ENCODE peak calls at places on chromosomes 6 and 20, in ten cellular contexts. G, U, E, B, P, K, D, F, S and C are unnamed samples.

GRCh38 chr6:165010556-165011535 is 298.6 kb downstream of the C6orf118 start:
- DNase-seq in G (no peak), U (no peak), E (no peak), B (peak; percentile 76), P (no peak), K (no peak), D (no peak), F (no peak), S (peak; percentile 82), C (no peak)

GRCh38 chr6:35084041-35084491 is 57.1 kb downstream of the TCP11 start:
- DNase-seq in G (no peak), U (no peak), E (no peak), B (no peak), P (no peak), K (no peak), D (no peak), F (no peak), S (no peak), C (no peak)

GRCh38 chr6:1679691-1680068 is 70.0 kb downstream of the FOXC1 start:
- DNase-seq in G (no peak), U (no peak), E (no peak), B (peak; percentile 84), P (no peak), K (no peak), D (peak; percentile 49), F (no peak), S (peak; percentile 68), C (no peak)

GRCh38 chr20:19835533-19836222 is 77.6 kb downstream of the RIN2 start:
- DNase-seq in G (no peak), U (no peak), E (no peak), B (no peak), P (no peak), K (no peak), D (no peak), F (no peak), S (no peak), C (no peak)

GRCh38 chr20:44435630-44436335 is 39.9 kb upstream of the TTPAL start:
- DNase-seq in G (no peak), U (no peak), E (no peak), B (peak; percentile 13), P (no peak), K (no peak), D (peak; percentile 90), F (no peak), S (no peak), C (no peak)

GRCh38 chr6:228881-229651 is 63.2 kb upstream of the DUSP22 start:
- DNase-seq in G (no peak), U (no peak), E (peak; percentile 46), B (no peak), P (no peak), K (no peak), D (no peak), F (no peak), S (no peak), C (no peak)

GRCh38 chr6:72863106-72863505 is 241.2 kb downstream of the KCNQ5 start:
- DNase-seq in G (no peak), U (no peak), E (no peak), B (no peak), P (no peak), K (no peak), D (no peak), F (no peak), S (no peak), C (no peak)

GRCh38 chr20:60565093-60565492 is 606.9 kb downstream of the CDH26 start:
- DNase-seq in G (no peak), U (no peak), E (no peak), B (no peak), P (no peak), K (no peak), D (no peak), F (no peak), S (no peak), C (no peak)

GRCh38 chr6:38370653-38371311 is 268.9 kb downstream of the BTBD9 start:
- DNase-seq in G (no peak), U (no peak), E (no peak), B (no peak), P (no peak), K (no peak), D (no peak), F (no peak), S (no peak), C (no peak)

GRCh38 chr6:132202569-132202968 is 198.7 kb downstream of the MOXD1 start:
- DNase-seq in G (no peak), U (peak; percentile 96), E (no peak), B (no peak), P (no peak), K (no peak), D (no peak), F (no peak), S (peak; percentile 80), C (no peak)

GRCh38 chr6:111230351-111231077 is 143.2 kb downstream of the SLC16A10 start:
- DNase-seq in G (no peak), U (peak; percentile 88), E (no peak), B (no peak), P (no peak), K (no peak), D (no peak), F (no peak), S (peak; percentile 85), C (no peak)

GRCh38 chr6:70797625-70798024 is 129.9 kb downstream of the SMAP1 start:
- DNase-seq in G (no peak), U (no peak), E (no peak), B (no peak), P (no peak), K (no peak), D (no peak), F (no peak), S (no peak), C (no peak)

GRCh38 chr20:62215020-62215990 is 4.8 kb downstream of the HRH3 start:
- DNase-seq in G (no peak), U (no peak), E (no peak), B (no peak), P (no peak), K (no peak), D (no peak), F (no peak), S (no peak), C (no peak)
- H3K27ac ChIP-seq in G (no peak overlapping the region), U (no peak overlapping the region), E (no peak overlapping the region), B (no peak overlapping the region), P (no peak overlapping the region), K (no peak overlapping the region), D (no peak overlapping the region), F (no peak overlapping the region), S (no peak overlapping the region), C (no peak overlapping the region)

DNA sequence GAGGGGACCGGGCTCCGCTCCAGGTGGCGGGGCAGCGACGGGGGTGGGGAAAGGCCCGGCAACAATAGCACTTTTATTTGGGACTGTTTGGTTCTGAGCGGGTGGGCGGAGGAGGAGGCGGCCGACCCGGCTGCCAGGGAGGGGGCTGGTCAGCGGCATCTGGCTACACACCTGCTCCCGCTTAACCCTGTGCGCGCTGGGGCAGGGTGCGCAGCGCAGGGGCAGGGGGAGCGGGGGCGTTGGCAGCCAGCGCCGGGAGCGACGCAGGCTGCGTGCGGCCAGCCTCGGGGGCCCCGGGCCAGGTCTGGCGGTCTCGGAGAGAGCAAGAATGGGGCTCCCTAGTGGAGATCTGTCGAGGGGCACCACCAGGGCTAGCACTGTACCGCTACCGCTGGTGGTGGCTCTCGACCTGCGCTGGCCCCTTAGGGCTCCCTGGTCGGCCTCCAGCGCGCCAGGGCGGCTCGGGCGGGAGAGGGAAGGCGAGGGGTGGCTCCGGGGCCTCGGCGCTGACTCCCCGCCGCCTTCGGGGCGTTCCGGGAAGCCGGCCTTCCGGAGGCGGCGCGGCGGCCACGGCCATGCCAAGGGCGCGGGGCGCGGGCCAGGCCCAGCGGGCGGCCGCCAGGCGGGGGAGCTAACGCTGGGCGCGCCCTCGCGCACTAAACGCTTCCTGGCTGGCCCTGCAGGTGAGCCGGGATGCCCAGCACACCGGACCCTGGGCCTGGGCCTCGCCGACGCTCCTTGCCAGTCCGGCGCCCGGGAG is 92.4 kb downstream of the NCR2 start:
- DNase-seq in G (peak; percentile 74), U (no peak), E (no peak), B (peak; percentile 60), P (peak; percentile 59), K (peak; percentile 54), D (peak; percentile 65), F (peak; percentile 90), S (no peak), C (peak; percentile 92)
- TF ChIP-seq CTCF in G (peak; percentile 16), U (peak; percentile 7), E (peak; percentile 44), B (no peak), P (no peak), K (no peak), D (peak; percentile 44), F (no peak), S (no peak), C (no peak)

DNA sequence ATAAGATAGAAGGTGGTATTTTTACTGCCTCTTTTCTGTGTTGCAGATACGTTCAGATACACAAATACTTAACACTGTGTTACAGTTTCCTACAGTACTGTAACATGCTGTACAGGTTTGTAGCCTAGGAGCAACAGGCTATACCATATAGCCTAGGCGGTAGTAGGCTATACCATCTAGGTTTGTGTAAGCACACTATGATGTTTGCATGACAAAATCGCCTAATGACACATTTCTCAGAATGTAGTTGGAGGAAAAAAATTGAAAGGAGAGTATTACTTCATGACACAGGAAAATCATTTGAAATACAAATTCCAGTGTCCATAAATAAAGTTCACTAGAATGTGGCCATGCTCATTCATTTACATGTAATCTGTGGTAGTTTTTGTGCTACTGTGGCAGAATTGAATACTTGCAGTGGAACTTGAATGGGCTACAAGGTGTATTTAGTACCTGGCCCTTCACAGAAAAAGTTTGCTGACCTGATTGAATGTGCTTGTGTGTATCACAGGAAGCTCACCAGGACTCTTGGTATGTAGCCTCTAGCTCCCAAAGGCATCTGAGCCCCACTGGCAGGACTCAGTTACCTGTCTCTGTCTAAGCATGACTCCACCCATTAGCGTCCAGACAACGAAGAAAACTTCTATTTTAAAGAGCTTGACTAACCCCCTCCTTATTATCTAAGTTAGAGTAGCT is 18.8 kb downstream of the TOP1 start:
- DNase-seq in G (no peak), U (no peak), E (no peak), B (no peak), P (no peak), K (no peak), D (no peak), F (no peak), S (no peak), C (no peak)
- H3K27ac ChIP-seq in G (peak overlapping the region; percentile 14), U (peak overlapping the region; percentile 52), E (no peak overlapping the region), B (no peak overlapping the region), P (peak overlapping the region; percentile 71), K (peak overlapping the region; percentile 42), D (no peak overlapping the region), F (peak overlapping the region; percentile 29), S (no peak overlapping the region), C (no peak overlapping the region)

GRCh38 chr6:56764081-56764566 is 121.4 kb upstream of the DST start:
- DNase-seq in G (no peak), U (peak; percentile 53), E (no peak), B (peak; percentile 61), P (peak; percentile 53), K (no peak), D (peak; percentile 69), F (no peak), S (no peak), C (no peak)
- TF ChIP-seq CTCF in G (peak; percentile 31), U (peak; percentile 35), E (peak; percentile 64), B (peak; percentile 62), P (peak; percentile 12), K (no peak), D (peak; percentile 81), F (peak; percentile 19), S (peak; percentile 54), C (no peak)

DNA sequence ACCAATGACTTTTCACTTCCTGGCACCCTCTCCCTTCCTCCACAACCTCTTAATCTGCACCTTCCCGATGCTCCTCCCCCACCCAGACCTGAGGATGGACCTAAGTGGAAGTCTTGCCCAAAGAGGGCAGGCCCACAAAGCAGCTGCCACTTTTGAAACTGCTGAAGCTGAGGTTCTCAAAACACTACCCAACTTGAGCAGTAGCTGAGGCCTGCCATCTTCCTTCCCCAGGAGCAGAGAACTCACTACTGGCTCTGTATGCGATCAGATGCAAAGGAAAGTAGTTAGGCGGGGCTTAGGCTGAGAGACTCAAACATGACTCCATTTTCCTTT is 1.5 kb downstream of the HM13 start:
- DNase-seq in G (no peak), U (no peak), E (no peak), B (no peak), P (no peak), K (no peak), D (no peak), F (no peak), S (no peak), C (no peak)
- H3K27ac ChIP-seq in G (no peak overlapping the region), U (no peak overlapping the region), E (peak overlapping the region; percentile 80), B (no peak overlapping the region), P (peak overlapping the region; percentile 88), K (peak overlapping the region; percentile 23), D (peak overlapping the region; percentile 75), F (no peak overlapping the region), S (no peak overlapping the region), C (no peak overlapping the region)